ENCODE peak calls at places on chromosomes 3 and 15, in five cellular contexts. T is MM.1S, O is activated B cell treated with CpG ODN at 0.5 μM for 24 hours, Q is nephron progenitor cell, P is AG09309. Y is an unnamed sample.

GRCh38 chr3:184423567-184423966 is 43.7 kb downstream of the CHRD start:
- DNase-seq in T (peak; percentile 90), O (no peak), Q (no peak), P (no peak), Y (no peak)

GRCh38 chr3:25837038-25837437 is 47.1 kb downstream of the OXSM start:
- DNase-seq in T (no peak), O (no peak), Q (no peak), P (no peak), Y (no peak)

GRCh38 chr3:195932418-195933043 is 24.2 kb upstream of the TNK2 start:
- DNase-seq in T (no peak), O (no peak), Q (no peak), P (no peak), Y (no peak)

GRCh38 chr15:34009656-34010055 is 29.3 kb downstream of the AVEN start:
- DNase-seq in T (no peak), O (no peak), Q (no peak), P (no peak), Y (no peak)

GRCh38 chr15:88393719-88394519 is 73.3 kb downstream of the MRPL46 start:
- DNase-seq in T (peak; percentile 16), O (no peak), Q (no peak), P (no peak), Y (peak; percentile 5)

GRCh38 chr15:44340410-44340809 is 51.9 kb downstream of the GOLM2 start:
- DNase-seq in T (no peak), O (no peak), Q (no peak), P (peak; percentile 46), Y (no peak)

GRCh38 chr3:53850895-53851294 is 4.5 kb downstream of the IL17RB start:
- DNase-seq in T (no peak), O (no peak), Q (no peak), P (no peak), Y (no peak)

GRCh38 chr3:126417461-126418255 is 22.9 kb downstream of the CFAP100 start:
- DNase-seq in T (no peak), O (no peak), Q (no peak), P (no peak), Y (no peak)

GRCh38 chr3:184572528-184573270 is 11.1 kb downstream of the EPHB3 start:
- DNase-seq in T (no peak), O (no peak), Q (no peak), P (no peak), Y (no peak)

GRCh38 chr15:59456114-59456513 is 18.1 kb downstream of the FAM81A start:
- DNase-seq in T (no peak), O (no peak), Q (no peak), P (no peak), Y (no peak)

GRCh38 chr3:42847731-42848130 is 27.9 kb downstream of the CYP8B1 start:
- DNase-seq in T (no peak), O (no peak), Q (no peak), P (no peak), Y (no peak)

GRCh38 chr3:71926242-71926560 is 141.3 kb upstream of the PROK2 start:
- DNase-seq in T (peak; percentile 39), O (no peak), Q (no peak), P (no peak), Y (no peak)

GRCh38 chr3:110413291-110413690 is 658.3 kb upstream of the NECTIN3 start:
- DNase-seq in T (no peak), O (no peak), Q (no peak), P (no peak), Y (no peak)

GRCh38 chr15:59131955-59132562 is 27.1 kb downstream of the CCNB2 start:
- DNase-seq in T (no peak), O (no peak), Q (no peak), P (no peak), Y (no peak)

GRCh38 chr3:18153571-18154173 is 271.5 kb downstream of the SATB1 start:
- DNase-seq in T (no peak), O (no peak), Q (no peak), P (peak; percentile 70), Y (no peak)

GRCh38 chr3:20039082-20039764 is 1.0 kb upstream of the KAT2B start:
- DNase-seq in T (peak; percentile 16), O (no peak), Q (no peak), P (no peak), Y (no peak)

GRCh38 chr3:20035019-20035418 is 5.2 kb upstream of the KAT2B start:
- DNase-seq in T (no peak), O (no peak), Q (no peak), P (no peak), Y (no peak)

GRCh38 chr3:20039765-20040475 is at the start of gene KAT2B:
- DNase-seq in T (peak; percentile 87), O (peak; percentile 86), Q (peak; percentile 79), P (no peak), Y (peak; percentile 64)

GRCh38 chr3:20038679-20039078 is 1.6 kb upstream of the KAT2B start:
- DNase-seq in T (no peak), O (no peak), Q (no peak), P (no peak), Y (no peak)

DNA sequence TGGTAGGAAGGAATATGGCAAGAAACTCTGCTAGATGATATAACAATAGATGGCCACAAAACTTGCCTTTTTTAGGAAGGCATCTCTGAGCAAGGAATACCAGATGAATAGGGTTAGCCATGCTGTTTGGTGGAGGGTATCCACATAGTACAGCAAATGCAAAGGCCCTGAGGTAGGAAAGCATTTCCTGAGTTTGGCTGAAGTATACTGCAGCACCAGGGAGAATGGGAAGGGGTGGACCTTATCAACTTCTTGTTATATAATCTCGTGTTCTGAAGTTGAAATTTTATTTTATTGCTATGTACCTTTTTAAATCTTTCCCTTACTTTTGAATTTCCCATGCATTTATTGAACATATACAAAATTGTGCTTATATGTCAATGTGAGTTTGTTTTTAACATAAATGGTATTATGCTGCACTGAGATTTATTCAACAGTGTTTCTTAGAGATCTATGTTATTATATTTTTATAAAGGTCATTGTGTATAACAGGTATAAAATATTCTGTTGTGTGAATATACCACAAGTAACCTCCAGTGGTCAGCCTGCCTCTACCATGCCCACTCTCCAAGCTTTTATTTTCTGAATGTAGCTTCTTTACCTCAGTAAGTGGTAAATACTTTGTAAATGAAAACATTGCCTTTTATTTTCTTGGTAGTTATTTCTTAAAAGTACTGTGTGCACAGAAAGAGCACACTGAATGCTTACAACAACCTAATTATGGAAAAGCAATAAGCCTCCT is 2.8 kb upstream of the KAT2B start:
- DNase-seq in T (no peak), O (no peak), Q (no peak), P (no peak), Y (no peak)
- TF ChIP-seq CTCF in T (peak; percentile 17), O (no peak), Q (no peak), P (no peak), Y (no peak)

GRCh38 chr3:113828605-113829004 is 10.0 kb upstream of the GRAMD1C start:
- DNase-seq in T (no peak), O (no peak), Q (no peak), P (no peak), Y (no peak)

GRCh38 chr3:113829576-113830354 is 8.8 kb upstream of the GRAMD1C start:
- DNase-seq in T (no peak), O (no peak), Q (no peak), P (no peak), Y (no peak)

GRCh38 chr3:113819866-113820265 is 18.7 kb upstream of the GRAMD1C start:
- DNase-seq in T (no peak), O (no peak), Q (no peak), P (no peak), Y (no peak)

DNA sequence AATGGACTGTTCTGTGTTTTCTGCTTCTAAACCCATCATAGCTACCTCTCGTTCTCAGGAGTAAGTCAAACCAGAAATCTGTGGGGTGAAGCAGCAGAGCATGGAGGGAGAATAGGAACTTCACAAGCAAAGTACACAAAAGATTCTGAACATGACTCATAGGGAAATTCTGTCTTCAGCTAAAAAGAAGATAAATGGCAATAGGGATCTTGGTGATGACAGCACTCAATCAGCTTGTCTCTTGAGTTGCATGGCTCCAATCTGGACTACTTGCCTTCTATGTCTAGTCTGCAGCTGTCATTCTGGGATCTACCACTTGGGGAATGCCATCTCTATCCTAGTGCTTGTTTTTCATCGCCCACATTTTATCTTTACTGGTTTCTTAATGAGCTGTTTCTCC is 13.5 kb upstream of the GRAMD1C start:
- DNase-seq in T (no peak), O (no peak), Q (no peak), P (no peak), Y (no peak)
- TF ChIP-seq CTCF in T (peak; percentile 28), O (no peak), Q (no peak), P (peak; percentile 27), Y (no peak)

GRCh38 chr3:64717872-64718613 is 30.2 kb upstream of the ADAMTS9 start:
- DNase-seq in T (no peak), O (no peak), Q (no peak), P (no peak), Y (no peak)

GRCh38 chr3:64716110-64716509 is 28.3 kb upstream of the ADAMTS9 start:
- DNase-seq in T (no peak), O (no peak), Q (no peak), P (no peak), Y (no peak)

GRCh38 chr3:64717411-64717810 is 29.6 kb upstream of the ADAMTS9 start:
- DNase-seq in T (no peak), O (no peak), Q (no peak), P (no peak), Y (no peak)

DNA sequence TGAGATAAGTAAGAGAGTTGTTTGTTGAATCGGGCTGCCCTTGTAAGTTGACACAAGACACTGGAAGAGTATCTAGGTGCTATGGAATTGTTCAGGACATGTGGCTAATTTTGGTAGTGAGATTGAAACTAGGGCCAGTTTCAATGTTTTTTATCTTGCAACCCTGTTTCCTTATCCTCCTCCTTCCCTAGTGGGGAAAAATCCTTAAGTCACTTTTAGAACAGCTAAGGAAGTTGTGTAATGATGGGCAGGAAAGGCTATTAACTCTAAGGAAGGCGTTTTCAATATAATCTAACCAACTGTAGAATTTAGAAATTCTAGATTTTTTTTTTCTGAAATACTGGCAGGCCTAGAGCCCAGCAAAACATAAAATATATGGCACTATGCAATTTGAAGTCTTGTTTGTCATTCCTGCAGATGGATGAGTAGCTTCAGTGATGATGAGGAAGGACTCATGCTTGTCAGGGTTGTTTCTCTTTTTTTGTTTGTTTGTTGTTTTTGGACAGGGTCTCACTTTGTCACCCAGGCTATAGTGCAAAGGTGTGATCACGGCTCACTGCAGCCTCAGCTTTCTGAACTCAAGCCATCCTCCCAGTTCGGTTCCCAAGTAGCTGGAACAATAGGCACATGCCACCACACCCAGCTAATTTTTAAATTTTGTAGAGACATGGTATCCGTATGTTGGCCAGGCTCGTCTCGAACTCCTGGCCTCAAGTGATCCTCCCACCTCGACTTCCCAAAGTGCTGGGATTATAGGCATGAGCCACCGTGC is 27.6 kb upstream of the ADAMTS9 start:
- DNase-seq in T (no peak), O (no peak), Q (no peak), P (no peak), Y (no peak)
- TF ChIP-seq CTCF in T (no peak), O (no peak), Q (no peak), P (no peak), Y (no peak)

GRCh38 chr3:187150186-187150585 is 10.9 kb upstream of the RPL39L start:
- DNase-seq in T (no peak), O (no peak), Q (no peak), P (no peak), Y (no peak)

GRCh38 chr3:187146389-187146788 is 7.1 kb upstream of the RPL39L start:
- DNase-seq in T (no peak), O (no peak), Q (no peak), P (no peak), Y (no peak)

DNA sequence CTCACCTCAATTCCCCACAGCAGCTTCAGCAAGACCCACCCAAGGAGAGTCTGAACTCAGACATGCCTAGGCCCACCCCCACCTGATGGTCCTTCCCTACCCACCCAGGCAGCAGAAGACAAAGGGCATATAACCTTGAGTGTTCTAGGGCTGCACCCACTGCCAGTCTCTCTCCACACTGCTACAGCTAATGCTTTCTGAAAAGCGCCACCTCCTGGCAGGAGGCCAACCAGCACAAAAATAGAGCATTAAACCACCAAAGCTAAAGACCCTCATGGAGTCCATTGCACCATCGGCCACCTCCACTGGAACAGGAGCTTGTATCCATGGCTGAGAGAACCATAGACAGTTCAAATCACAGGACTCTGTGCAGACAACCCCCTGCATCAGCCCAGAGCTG is 11.3 kb upstream of the RPL39L start:
- DNase-seq in T (peak; percentile 38), O (peak; percentile 54), Q (no peak), P (no peak), Y (no peak)
- TF ChIP-seq CTCF in T (peak; percentile 41), O (no peak), Q (no peak), P (no peak), Y (no peak)

Y was measured in mesothelial cell of epicardium.